ENCODE peak calls at places on chromosomes 7 and 10, in nine cellular contexts. S is A549, P is GM23338, E is K562, F is SK-N-SH, C is HCT116, O is HL-60, G is GM12878, U is HepG2. N is an unnamed sample.

GRCh38 chr7:84042110-84042539 is 152.5 kb downstream of the SEMA3A start:
- DNase-seq in S (no peak), P (no peak), E (no peak), F (no peak), C (peak), O (no peak), G (no peak), U (no peak), N (peak)

GRCh38 chr10:1643161-1643910 is 94.0 kb downstream of the ADARB2 start:
- DNase-seq in S (peak), P (peak), E (peak), F (no peak), C (no peak), O (no peak), G (peak), U (peak), N (no peak)

GRCh38 chr10:7458554-7458953 is 47.7 kb upstream of the SFMBT2 start:
- DNase-seq in S (no peak), P (no peak), E (no peak), F (no peak), C (no peak), O (no peak), G (no peak), U (no peak), N (no peak)

GRCh38 chr10:125156739-125157472 is 3.5 kb downstream of the CTBP2 start:
- DNase-seq in S (no peak), P (no peak), E (no peak), F (no peak), C (no peak), O (no peak), G (no peak), U (no peak), N (no peak)

GRCh38 chr10:26331376-26331775 is 106.8 kb upstream of the APBB1IP start:
- DNase-seq in S (no peak), P (no peak), E (no peak), F (no peak), C (no peak), O (no peak), G (no peak), U (no peak), N (no peak)

GRCh38 chr10:80191589-80192270 is 13.6 kb downstream of the ANXA11 start:
- DNase-seq in S (no peak), P (no peak), E (no peak), F (no peak), C (no peak), O (no peak), G (no peak), U (no peak), N (no peak)

GRCh38 chr10:136465-136762 is 1.2 kb downstream of the ZMYND11 start:
- DNase-seq in S (no peak), P (no peak), E (no peak), F (no peak), C (no peak), O (no peak), G (no peak), U (no peak), N (no peak)

GRCh38 chr10:55750458-55750857 is 610.6 kb downstream of the ZWINT start:
- DNase-seq in S (no peak), P (no peak), E (no peak), F (no peak), C (no peak), O (no peak), G (no peak), U (no peak), N (no peak)

GRCh38 chr10:131901181-131901829 is 497 bp downstream of the PPP2R2D start:
- DNase-seq in S (peak), P (peak), E (no peak), F (peak), C (no peak), O (no peak), G (no peak), U (no peak), N (no peak)

GRCh38 chr10:84296071-84296981 is 32.1 kb upstream of the CCSER2 start:
- DNase-seq in S (no peak), P (peak), E (no peak), F (no peak), C (no peak), O (no peak), G (no peak), U (no peak), N (no peak)

GRCh38 chr7:100444311-100445278 is 8.3 kb upstream of the PPP1R35 start:
- DNase-seq in S (no peak), P (no peak), E (peak), F (no peak), C (no peak), O (no peak), G (no peak), U (peak), N (peak)

GRCh38 chr10:37434091-37434490 is 308.7 kb downstream of the ANKRD30A start:
- DNase-seq in S (no peak), P (no peak), E (no peak), F (no peak), C (no peak), O (no peak), G (no peak), U (no peak), N (no peak)

GRCh38 chr10:118955531-118956252 is 73.8 kb upstream of the NANOS1 start:
- DNase-seq in S (no peak), P (no peak), E (no peak), F (no peak), C (no peak), O (no peak), G (no peak), U (no peak), N (no peak)

GRCh38 chr10:22058195-22058594 is 54.7 kb upstream of the DNAJC1 start:
- DNase-seq in S (no peak), P (no peak), E (no peak), F (no peak), C (no peak), O (no peak), G (no peak), U (no peak), N (no peak)

GRCh38 chr10:14837003-14837755 is 658 bp downstream of the CDNF start:
- DNase-seq in S (no peak), P (peak), E (no peak), F (no peak), C (no peak), O (no peak), G (no peak), U (peak), N (no peak)
- TF ChIP-seq REST in S (no peak), P (no peak), E (no peak), F (no peak), C (no peak), O (no peak), G (no peak), U (no peak), N (no peak)

GRCh38 chr7:158323741-158324396 is 263.8 kb downstream of the PTPRN2 start:
- DNase-seq in S (no peak), P (no peak), E (no peak), F (peak), C (no peak), O (no peak), G (no peak), U (no peak), N (no peak)

GRCh38 chr7:158325530-158326381 is 261.9 kb downstream of the PTPRN2 start:
- DNase-seq in S (no peak), P (peak), E (no peak), F (peak), C (no peak), O (no peak), G (no peak), U (peak), N (no peak)

GRCh38 chr7:158322616-158323530 is 264.8 kb downstream of the PTPRN2 start:
- DNase-seq in S (no peak), P (no peak), E (no peak), F (peak), C (no peak), O (no peak), G (no peak), U (no peak), N (no peak)

GRCh38 chr7:158327012-158327411 is 260.6 kb downstream of the PTPRN2 start:
- DNase-seq in S (no peak), P (no peak), E (no peak), F (no peak), C (no peak), O (no peak), G (no peak), U (no peak), N (no peak)

DNA sequence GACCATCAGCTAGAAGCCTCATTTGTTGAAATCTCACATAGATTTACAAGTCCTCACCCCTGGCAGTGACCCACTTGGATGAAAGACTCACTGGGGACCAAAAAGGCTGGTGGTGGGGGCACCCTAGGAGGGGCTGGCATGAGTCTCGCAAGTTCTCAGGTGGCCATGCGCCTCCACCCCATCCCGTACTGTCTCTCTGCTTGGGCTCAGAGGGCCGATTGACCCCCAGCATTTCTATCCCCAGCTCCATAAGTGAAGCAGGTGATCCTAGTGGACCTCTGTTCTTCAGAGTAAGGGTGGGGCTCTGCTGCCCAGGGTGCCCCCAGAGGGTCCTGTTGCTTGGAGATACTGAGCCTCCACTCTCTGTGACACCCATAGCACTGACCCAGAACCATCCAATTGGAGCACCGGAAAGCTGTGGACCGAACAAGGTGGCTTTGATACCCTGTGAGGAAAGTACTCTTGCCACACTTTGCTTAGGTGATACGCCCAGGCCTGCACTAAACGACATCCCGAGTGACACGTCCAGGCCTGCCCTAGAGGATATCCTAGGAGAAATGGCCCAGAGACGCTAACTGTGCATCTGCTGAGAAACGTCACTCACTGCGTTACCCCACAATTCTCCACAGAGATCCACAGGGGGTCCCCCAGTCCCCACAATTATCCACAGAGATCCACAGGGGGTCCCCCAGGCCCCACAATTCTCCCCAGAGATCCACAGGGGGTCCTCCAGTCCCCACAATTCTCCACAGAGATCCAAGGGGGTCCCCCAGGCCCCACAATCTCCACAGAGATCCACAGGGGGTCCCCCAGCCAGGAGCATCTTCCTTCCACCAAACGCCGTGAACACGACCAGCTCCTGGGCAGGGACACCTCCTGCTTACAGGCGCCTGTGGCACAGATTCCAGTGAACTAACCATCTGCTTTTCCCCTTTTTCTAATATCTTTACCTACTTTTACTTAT is 262.9 kb downstream of the PTPRN2 start:
- DNase-seq in S (no peak), P (no peak), E (no peak), F (peak), C (no peak), O (no peak), G (no peak), U (no peak), N (no peak)
- TF ChIP-seq REST in S (no peak), P (no peak), E (no peak), F (no peak), C (no peak), O (no peak), G (no peak), U (no peak), N (no peak)

DNA sequence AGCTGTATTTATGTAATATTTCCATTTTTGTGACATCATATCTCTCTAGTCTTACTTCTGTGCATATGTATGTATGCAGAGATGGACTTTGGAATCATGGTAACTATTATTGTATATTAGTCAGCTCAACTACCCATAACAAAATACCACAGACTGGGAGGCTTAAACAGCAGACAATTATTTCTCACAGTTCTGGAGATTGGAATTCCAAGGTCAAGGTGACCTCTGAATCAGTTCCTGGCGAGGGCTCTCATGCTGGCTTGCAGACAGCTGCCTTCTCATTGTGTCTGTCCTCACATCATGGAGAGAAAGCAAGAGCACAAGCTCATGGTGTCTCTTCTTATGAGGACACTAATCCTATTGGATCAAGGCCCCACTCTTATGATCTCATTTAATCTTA is 79.1 kb downstream of the RAMP3 start:
- DNase-seq in S (no peak), P (no peak), E (no peak), F (no peak), C (no peak), O (no peak), G (no peak), U (no peak), N (no peak)
- TF ChIP-seq REST in S (no peak), P (no peak), E (no peak), F (no peak), C (no peak), O (no peak), G (no peak), U (no peak), N (no peak)

GRCh38 chr7:148825338-148825737 is 58.8 kb downstream of the EZH2 start:
- DNase-seq in S (no peak), P (no peak), E (no peak), F (no peak), C (no peak), O (no peak), G (no peak), U (no peak), N (no peak)
- TF ChIP-seq REST in S (no peak), P (no peak), E (no peak), F (no peak), C (no peak), O (no peak), G (no peak), U (no peak), N (no peak)

GRCh38 chr7:98136423-98136822 is 29.8 kb downstream of the LMTK2 start:
- DNase-seq in S (no peak), P (no peak), E (no peak), F (no peak), C (no peak), O (no peak), G (no peak), U (peak), N (no peak)

GRCh38 chr7:98135984-98136383 is 29.3 kb downstream of the LMTK2 start:
- DNase-seq in S (no peak), P (no peak), E (no peak), F (no peak), C (no peak), O (no peak), G (no peak), U (no peak), N (no peak)

GRCh38 chr7:98133181-98133580 is 26.5 kb downstream of the LMTK2 start:
- DNase-seq in S (no peak), P (no peak), E (peak), F (no peak), C (no peak), O (peak), G (peak), U (no peak), N (no peak)

GRCh38 chr7:98134420-98134819 is 27.8 kb downstream of the LMTK2 start:
- DNase-seq in S (no peak), P (no peak), E (no peak), F (no peak), C (no peak), O (no peak), G (no peak), U (no peak), N (no peak)

DNA sequence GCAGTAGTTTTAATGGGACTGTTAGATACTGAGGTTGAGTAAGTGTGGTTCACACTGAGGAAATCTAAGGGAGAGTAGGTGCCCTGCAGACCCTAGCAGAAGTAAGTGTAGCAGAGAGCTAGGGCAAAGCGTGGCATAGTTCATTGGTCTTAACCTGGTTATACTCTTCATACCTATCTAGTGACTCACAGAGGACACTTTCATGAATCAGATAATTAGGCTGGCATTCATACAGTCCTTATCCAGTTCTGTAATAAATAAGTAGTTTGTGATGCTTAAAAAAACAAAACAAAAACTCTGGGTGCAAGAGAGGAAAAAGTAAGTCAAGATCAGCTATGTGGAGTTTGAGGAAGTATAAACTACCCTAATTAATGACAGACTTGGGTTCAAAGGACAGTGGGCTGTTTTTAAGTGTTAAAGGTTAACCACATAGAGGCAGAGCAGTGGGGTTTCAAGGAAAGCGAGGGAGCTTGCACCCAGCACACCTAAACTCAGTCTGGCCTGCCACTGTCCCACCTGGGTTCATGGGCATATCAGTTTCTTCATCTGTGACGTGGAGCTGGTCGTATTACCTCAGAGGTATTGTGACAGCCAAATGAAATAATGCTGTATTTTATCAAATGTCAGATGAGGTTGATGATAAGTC is 27.1 kb downstream of the LMTK2 start:
- DNase-seq in S (no peak), P (no peak), E (no peak), F (no peak), C (peak), O (no peak), G (no peak), U (peak), N (no peak)
- TF ChIP-seq REST in S (no peak), P (no peak), E (no peak), F (no peak), C (no peak), O (no peak), G (no peak), U (no peak), N (no peak)

DNA sequence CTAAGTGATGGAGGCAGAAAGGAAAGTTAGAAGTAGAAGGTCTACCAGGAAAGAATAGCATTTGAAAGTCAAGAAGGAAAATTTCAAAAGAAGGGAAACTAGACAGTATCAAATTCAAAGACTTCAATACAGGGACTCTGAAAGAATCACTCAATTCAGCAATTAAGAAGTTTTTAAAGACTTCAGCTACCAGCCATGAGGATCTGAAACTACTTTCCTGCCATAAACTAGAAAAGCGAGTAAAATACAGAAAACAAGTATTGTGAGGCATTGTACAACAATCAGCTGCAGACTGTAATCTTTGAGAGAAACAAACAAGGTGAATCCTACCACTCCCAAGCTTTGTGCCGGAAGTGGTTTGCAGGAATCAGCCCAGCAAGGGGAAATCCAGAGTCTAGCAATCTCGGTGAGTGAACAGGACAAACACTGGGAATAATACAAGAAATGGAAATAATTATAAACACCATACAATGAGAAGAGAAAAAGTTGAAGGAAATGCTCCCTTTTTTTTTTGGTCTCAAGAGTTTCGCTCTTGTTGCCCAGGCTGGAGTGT is 62.4 kb downstream of the ARHGAP12 start:
- DNase-seq in S (peak), P (no peak), E (no peak), F (no peak), C (no peak), O (no peak), G (no peak), U (no peak), N (no peak)
- TF ChIP-seq REST in S (no peak), P (no peak), E (no peak), F (no peak), C (no peak), O (no peak), G (no peak), U (no peak), N (no peak)

DNA sequence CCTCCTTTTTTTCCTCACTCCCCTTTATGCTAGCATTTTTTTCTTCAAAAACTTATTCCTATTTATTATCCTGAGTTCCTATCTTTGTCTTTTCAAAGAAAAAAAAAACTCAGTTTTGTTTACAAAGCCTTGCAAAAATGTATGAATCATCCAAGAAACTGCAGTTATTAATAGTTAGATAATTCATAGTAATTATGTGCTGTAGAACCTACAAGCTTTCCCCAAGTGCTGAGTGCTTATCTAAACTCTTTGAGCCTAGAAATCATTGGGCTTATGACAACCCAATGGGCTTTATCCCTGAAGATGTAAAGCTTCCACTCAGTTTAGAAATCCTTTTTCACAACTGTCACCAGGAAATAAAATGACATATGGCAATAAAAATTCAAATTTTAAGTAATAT is 145.9 kb upstream of the WNT16 start:
- DNase-seq in S (no peak), P (no peak), E (no peak), F (no peak), C (no peak), O (no peak), G (no peak), U (no peak), N (no peak)
- TF ChIP-seq REST in S (no peak), P (no peak), E (no peak), F (no peak), C (no peak), O (no peak), G (no peak), U (no peak), N (no peak)

DNA sequence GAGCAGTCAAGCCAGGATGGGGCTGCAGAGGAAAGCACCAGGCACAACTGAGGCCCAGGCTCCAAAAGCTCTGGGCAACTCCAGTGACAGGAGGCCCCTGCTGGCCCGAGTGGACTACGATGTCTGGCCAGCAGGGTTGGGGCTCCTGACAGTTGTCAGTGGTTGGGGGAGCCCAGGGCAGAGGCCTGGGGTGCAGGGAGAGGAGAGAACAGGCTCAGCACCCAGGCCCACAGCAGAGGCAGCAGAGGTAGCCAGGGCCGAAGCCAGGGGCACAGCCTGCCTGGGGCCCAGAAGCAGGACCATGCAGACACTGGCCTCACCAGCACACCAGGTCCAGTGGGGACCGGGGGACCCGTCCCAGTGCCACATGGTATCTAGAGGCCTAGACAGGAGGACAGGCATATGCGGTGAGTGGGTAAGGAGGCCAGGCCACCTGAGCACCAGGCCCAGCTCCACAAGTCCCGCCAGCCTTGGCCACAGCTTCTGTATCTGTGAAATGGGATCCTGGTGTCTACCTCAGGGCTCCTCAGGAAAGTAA is 46.0 kb upstream of the LRRC18 start:
- DNase-seq in S (no peak), P (no peak), E (no peak), F (no peak), C (no peak), O (no peak), G (no peak), U (no peak), N (no peak)
- TF ChIP-seq REST in S (no peak), P (no peak), E (no peak), F (no peak), C (no peak), O (no peak), G (no peak), U (no peak), N (no peak)

N was measured in Panc1.